ENCODE peak calls at places on chromosomes 1 and 21, in four cellular contexts. S, Q, V and T are unnamed samples.
A peak's percentile ranks its signal among the peaks of the same experiment; 100 is the strongest.

GRCh38 chr21:33642896-33643657 is 776 bp downstream of the ITSN1 start:
- DNase-seq in Q (no peak), S (no peak), V (no peak), T (peak; percentile 49)

GRCh38 chr1:201191723-201192477 is 1.3 kb downstream of the IGFN1 start:
- DNase-seq in S (peak; percentile 47), Q (no peak), V (peak; percentile 32), T (peak; percentile 29)

GRCh38 chr1:74005533-74005932 is 192.4 kb downstream of the LRRIQ3 start:
- DNase-seq in S (no peak), Q (no peak), V (no peak), T (no peak)

GRCh38 chr1:227769601-227770494 is 34.6 kb downstream of the SNAP47 start:
- DNase-seq in V (no peak), S (no peak), Q (no peak), T (no peak)

GRCh38 chr1:178048883-178049282 is 45.0 kb upstream of the RASAL2 start:
- DNase-seq in V (no peak), S (no peak), Q (no peak), T (no peak)

GRCh38 chr1:198423701-198424100 is 116.8 kb downstream of the ATP6V1G3 start:
- DNase-seq in S (no peak), V (no peak), Q (no peak), T (no peak)

GRCh38 chr1:181043025-181043880 is 9.5 kb downstream of the MR1 start:
- DNase-seq in Q (peak; percentile 74), S (no peak), V (no peak), T (no peak)

GRCh38 chr1:232687304-232687703 is 57.4 kb upstream of the SIPA1L2 start:
- DNase-seq in S (no peak), Q (no peak), V (no peak), T (no peak)

GRCh38 chr21:42002421-42002958 is 7.7 kb downstream of the ZBTB21 start:
- DNase-seq in Q (no peak), S (no peak), V (no peak), T (no peak)

GRCh38 chr1:68116643-68117235 is 66.3 kb upstream of the DIRAS3 start:
- DNase-seq in Q (peak; percentile 30), S (no peak), V (peak; percentile 32), T (peak; percentile 48)

GRCh38 chr1:6003568-6004411 is 11.6 kb upstream of the NPHP4 start:
- DNase-seq in V (no peak), S (no peak), Q (peak; percentile 82), T (no peak)

GRCh38 chr1:89705901-89706699 is 73.2 kb downstream of the LRRC8C start:
- DNase-seq in Q (no peak), S (no peak), V (no peak), T (no peak)
- TF ChIP-seq TCF7L2 in Q (no peak), S (no peak), V (no peak), T (no peak)

GRCh38 chr21:38878394-38879179 is 72.9 kb downstream of the ETS2 start:
- DNase-seq in Q (no peak), S (no peak), V (no peak), T (no peak)

GRCh38 chr21:38883142-38883541 is 77.4 kb downstream of the ETS2 start:
- DNase-seq in V (no peak), S (no peak), Q (no peak), T (no peak)

GRCh38 chr21:38881041-38881570 is 75.4 kb downstream of the ETS2 start:
- DNase-seq in V (no peak), Q (no peak), S (peak; percentile 12), T (no peak)

GRCh38 chr21:38879912-38880577 is 74.3 kb downstream of the ETS2 start:
- DNase-seq in Q (no peak), V (no peak), S (no peak), T (no peak)

DNA sequence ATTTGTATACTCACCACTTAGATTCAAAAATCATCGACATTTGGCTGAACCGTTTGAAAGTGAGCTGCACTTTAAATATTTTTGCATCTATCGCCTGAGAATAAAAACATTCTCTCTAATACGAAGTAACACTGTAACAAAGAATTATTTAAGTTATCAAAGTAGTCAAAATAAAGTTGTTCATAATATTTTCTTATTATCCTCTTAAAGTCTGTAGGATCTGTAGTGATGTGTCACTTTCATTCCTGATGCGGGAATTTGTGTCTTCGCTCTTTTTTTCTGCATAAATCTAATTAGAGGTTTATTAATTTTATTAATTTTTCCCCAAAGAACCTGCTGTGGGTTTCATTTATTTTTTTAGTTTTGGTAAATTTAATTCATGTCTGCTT is 74.8 kb downstream of the ETS2 start:
- DNase-seq in V (no peak), S (no peak), Q (no peak), T (no peak)
- TF ChIP-seq TCF7L2 in V (no peak), S (no peak), Q (no peak), T (no peak)

GRCh38 chr1:246492611-246493245 is 14.4 kb downstream of the SMYD3 start:
- DNase-seq in V (peak; percentile 39), S (peak; percentile 39), Q (peak; percentile 35), T (peak; percentile 60)
- TF ChIP-seq TCF7L2 in V (no peak), S (no peak), Q (no peak), T (no peak)

DNA sequence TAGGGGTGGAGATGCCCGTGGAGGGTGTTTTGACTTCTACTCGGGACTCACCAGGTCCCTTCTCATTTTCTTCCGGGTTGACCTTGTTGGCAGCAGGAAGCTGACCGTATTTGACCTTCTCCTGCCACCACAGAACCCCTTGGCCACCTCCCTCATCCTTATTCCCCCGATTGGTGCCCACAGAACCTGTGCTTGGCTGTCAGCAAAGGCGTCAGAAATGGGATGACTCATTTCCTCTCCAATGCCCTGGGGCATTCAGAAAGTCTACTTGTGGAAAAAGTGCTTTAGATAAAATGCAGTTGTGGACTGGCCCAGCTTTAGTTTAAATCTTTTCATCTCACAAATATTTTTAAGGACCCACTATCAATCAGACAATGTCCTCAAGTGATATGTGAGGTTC is 221.8 kb upstream of the VAMP3 start:
- DNase-seq in V (peak; percentile 91), Q (no peak), S (peak; percentile 63), T (no peak)
- TF ChIP-seq TCF7L2 in V (peak; percentile 21), Q (no peak), S (no peak), T (no peak)

DNA sequence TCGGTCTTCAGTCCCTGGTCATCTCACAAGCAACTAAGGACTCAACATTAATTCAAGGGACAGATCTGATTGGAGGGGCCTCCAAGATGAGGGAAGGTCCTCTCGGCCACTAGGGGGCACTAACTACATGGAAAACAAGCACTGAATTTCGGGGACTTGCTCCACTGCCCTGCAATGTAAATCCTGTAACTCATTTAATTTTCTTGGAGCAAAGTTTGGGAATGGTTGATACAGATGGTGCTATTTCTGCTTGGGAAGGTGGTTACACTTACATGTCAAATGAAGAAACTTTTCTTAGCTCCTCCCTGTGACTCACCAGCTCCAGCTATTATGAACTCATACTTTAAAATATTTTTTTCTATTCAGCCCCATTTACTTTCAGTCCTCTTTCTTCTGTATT is 97.4 kb upstream of the KCNJ15 start:
- DNase-seq in V (peak; percentile 28), Q (peak; percentile 53), S (peak; percentile 33), T (peak; percentile 86)
- TF ChIP-seq TCF7L2 in V (no peak), Q (no peak), S (no peak), T (no peak)

GRCh38 chr1:245870698-245871097 is 636.4 kb downstream of the SMYD3 start:
- DNase-seq in V (no peak), S (no peak), Q (no peak), T (no peak)

GRCh38 chr1:245872475-245872874 is 634.6 kb downstream of the SMYD3 start:
- DNase-seq in S (no peak), V (no peak), Q (no peak), T (no peak)

GRCh38 chr1:245871881-245872280 is 635.2 kb downstream of the SMYD3 start:
- DNase-seq in Q (no peak), S (no peak), V (no peak), T (no peak)

GRCh38 chr1:245867724-245868123 is 639.4 kb downstream of the SMYD3 start:
- DNase-seq in S (no peak), V (no peak), Q (no peak), T (no peak)

DNA sequence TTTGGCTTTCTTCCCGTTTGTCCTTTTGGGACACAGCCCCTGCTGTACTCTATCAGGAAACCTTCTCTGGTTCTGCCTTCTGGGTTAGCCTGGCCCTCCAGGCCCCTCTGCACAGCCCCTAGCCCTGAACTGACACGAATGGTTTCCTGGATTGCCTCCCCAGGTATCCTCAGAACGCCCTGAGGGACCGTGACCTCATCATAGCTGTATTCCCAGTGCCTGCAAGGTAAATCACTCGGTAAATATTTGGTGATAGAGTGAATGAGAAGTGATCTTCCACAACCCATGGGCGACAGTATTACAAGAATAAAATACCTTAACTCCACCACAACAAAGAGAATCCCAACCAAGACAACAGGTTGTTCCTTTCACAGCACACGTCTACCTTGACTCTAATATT is 637.2 kb downstream of the SMYD3 start:
- DNase-seq in V (no peak), S (no peak), Q (no peak), T (no peak)
- TF ChIP-seq TCF7L2 in V (no peak), S (no peak), Q (no peak), T (no peak)

GRCh38 chr1:119713039-119713537 is 1.4 kb downstream of the PHGDH start:
- DNase-seq in V (no peak), S (no peak), Q (no peak), T (no peak)

GRCh38 chr1:119718409-119718808 is 6.7 kb downstream of the PHGDH start:
- DNase-seq in S (no peak), V (no peak), Q (no peak), T (no peak)

GRCh38 chr1:119714583-119714982 is 2.8 kb downstream of the PHGDH start:
- DNase-seq in S (no peak), Q (no peak), V (no peak), T (no peak)

GRCh38 chr1:119713538-119714456 is 2.1 kb downstream of the PHGDH start:
- DNase-seq in S (no peak), Q (no peak), V (no peak), T (no peak)

GRCh38 chr1:119715542-119715941 is 3.8 kb downstream of the PHGDH start:
- DNase-seq in S (no peak), Q (no peak), V (no peak), T (peak; percentile 14)
- TF ChIP-seq TCF7L2 in S (no peak), Q (no peak), V (no peak), T (no peak)